ENCODE peak calls at places on chromosomes 3 and 15, in seven cellular contexts. A, B, J, G, R, M and E are unnamed samples.

GRCh38 chr15:79408041-79408440 is 24.1 kb upstream of the MINAR1 start:
- DNase-seq in G (no peak), M (no peak), R (no peak), B (no peak), A (no peak), J (no peak), E (no peak)

GRCh38 chr15:33242669-33243191 is 48.2 kb upstream of the FMN1 start:
- DNase-seq in B (no peak), R (no peak), G (no peak), A (no peak), M (no peak), J (no peak), E (no peak)

GRCh38 chr3:186002884-186003472 is 65.2 kb upstream of the TRA2B start:
- DNase-seq in R (no peak), J (no peak), G (no peak), A (no peak), B (no peak), M (no peak), E (no peak)

GRCh38 chr3:170741756-170742530 is 128.1 kb downstream of the RPL22L1 start:
- DNase-seq in R (no peak), M (no peak), A (no peak), J (no peak), G (no peak), B (no peak), E (no peak)

GRCh38 chr15:100715571-100716455 is 113.4 kb downstream of the ASB7 start:
- DNase-seq in M (no peak), J (no peak), G (no peak), A (no peak), B (no peak), R (no peak), E (no peak)

GRCh38 chr3:115085197-115085865 is 61.8 kb downstream of the ZBTB20 start:
- DNase-seq in J (no peak), M (no peak), G (no peak), A (no peak), B (no peak), R (no peak), E (no peak)

GRCh38 chr3:124209426-124209825 is 217.5 kb upstream of the ROPN1 start:
- DNase-seq in J (no peak), R (no peak), M (no peak), A (no peak), B (no peak), G (no peak), E (no peak)

GRCh38 chr3:59446775-59447465 is 397.1 kb upstream of the CFAP20DC start:
- DNase-seq in J (no peak), B (no peak), A (no peak), G (no peak), R (no peak), M (no peak), E (no peak)

GRCh38 chr15:64354683-64355558 is 1.1 kb downstream of the CSNK1G1 start:
- DNase-seq in R (no peak), A (no peak), B (no peak), M (no peak), G (peak; percentile 10), J (no peak), E (no peak)

GRCh38 chr15:50828610-50829206 is 63.2 kb upstream of the SPPL2A start:
- DNase-seq in J (no peak), A (no peak), R (no peak), G (no peak), M (peak; percentile 24), B (peak; percentile 80), E (no peak)

GRCh38 chr3:17645074-17645698 is 97.2 kb downstream of the TBC1D5 start:
- DNase-seq in A (peak; percentile 47), R (no peak), J (no peak), M (no peak), B (peak; percentile 17), G (no peak), E (no peak)

GRCh38 chr3:12656193-12656592 is 7.7 kb downstream of the RAF1 start:
- DNase-seq in R (no peak), M (no peak), J (no peak), A (no peak), G (no peak), B (no peak), E (no peak)

GRCh38 chr15:52180196-52180835 is 10.9 kb downstream of the GNB5 start:
- DNase-seq in B (no peak), J (peak; percentile 79), G (peak; percentile 62), A (no peak), M (no peak), R (no peak), E (peak; percentile 38)

GRCh38 chr15:55254916-55255679 is 34.5 kb downstream of the RAB27A start:
- DNase-seq in R (no peak), G (no peak), J (no peak), M (no peak), A (no peak), B (no peak), E (no peak)

GRCh38 chr3:132283440-132283839 is 33.8 kb upstream of the ACP3 start:
- DNase-seq in R (no peak), B (no peak), J (no peak), G (no peak), M (no peak), A (no peak), E (no peak)

GRCh38 chr3:42751609-42752008 is 21.4 kb downstream of the CCDC13 start:
- DNase-seq in A (peak; percentile 34), R (no peak), G (no peak), J (no peak), M (no peak), B (no peak), E (no peak)

GRCh38 chr3:146796078-146796477 is 190.9 kb upstream of the PLSCR5 start:
- DNase-seq in A (no peak), B (no peak), R (no peak), G (no peak), J (no peak), M (no peak), E (no peak)

GRCh38 chr3:96331341-96331740 is 483.1 kb upstream of the EPHA6 start:
- DNase-seq in A (peak; percentile 36), J (no peak), M (no peak), R (no peak), G (no peak), B (no peak), E (no peak)

GRCh38 chr15:68536331-68537095 is 42.3 kb upstream of the CORO2B start:
- DNase-seq in B (peak; percentile 67), A (no peak), G (no peak), M (no peak), J (no peak), R (no peak), E (no peak)

GRCh38 chr3:169838511-169838910 is 25.8 kb upstream of the LRRC34 start:
- DNase-seq in M (no peak), A (no peak), B (no peak), J (no peak), R (no peak), G (no peak), E (no peak)

GRCh38 chr3:157305392-157305791 is 131.3 kb upstream of the PTX3 start:
- DNase-seq in J (no peak), M (no peak), R (no peak), A (no peak), B (no peak), G (no peak), E (no peak)